ENCODE peak calls at places on chromosomes 16 and 17, in five cellular contexts. B is H4; H is NCI-H69; V is amygdala; S is effector memory CD8-positive, alpha-beta T cell. F is an unnamed sample.

GRCh38 chr17:68197997-68198930 is 49.6 kb upstream of the AMZ2 start:
- DNase-seq in B (no peak), H (no peak), V (no peak), S (no peak), F (no peak)

GRCh38 chr16:57261806-57262205 is 16.7 kb downstream of the ARL2BP start:
- DNase-seq in B (no peak), H (no peak), V (no peak), S (no peak), F (no peak)

GRCh38 chr17:49987681-49988441 is 7.2 kb downstream of the DLX3 start:
- DNase-seq in B (peak; percentile 91), H (peak; percentile 92), V (no peak), S (no peak), F (no peak)

GRCh38 chr17:79832211-79833109 is 6.8 kb downstream of the CBX4 start:
- DNase-seq in B (no peak), H (no peak), V (no peak), S (no peak), F (no peak)

GRCh38 chr16:3401719-3402397 is 843 bp downstream of the ZNF174 start:
- DNase-seq in B (no peak), H (peak; percentile 54), V (no peak), S (no peak), F (no peak)

GRCh38 chr16:54846761-54847160 is 83.9 kb upstream of the IRX5 start:
- DNase-seq in B (no peak), H (no peak), V (no peak), S (no peak), F (no peak)

GRCh38 chr16:83939266-83939856 is 13.7 kb upstream of the OSGIN1 start:
- DNase-seq in B (no peak), H (no peak), V (no peak), S (no peak), F (no peak)

GRCh38 chr17:50062323-50063243 is 6.7 kb downstream of the ITGA3 start:
- DNase-seq in B (peak; percentile 100), H (peak; percentile 75), V (no peak), S (no peak), F (no peak)

GRCh38 chr17:58932956-58933355 is 173.7 kb downstream of the TRIM37 start:
- DNase-seq in B (no peak), H (peak; percentile 91), V (no peak), S (no peak), F (no peak)

GRCh38 chr17:30413109-30413508 is 34.4 kb downstream of the CPD start:
- DNase-seq in B (no peak), H (no peak), V (no peak), S (no peak), F (peak; percentile 22)